ENCODE peak calls at places on chromosomes 16 and 17, in ten cellular contexts. X is head of caudate nucleus; A is epithelial cell of esophagus; P is NCI-H446 treated with DMSO at 0.1 percent for 48 hours; D is GM06990; N is A172; J is stimulated activated CD4-positive, alpha-beta T cell treated with anti-CD3 and anti-CD28 coated beads, Interleukin-12 subunit alpha, Interleukin-12 subunit beta, amount 100 ng/mL, for 4 hours; L is fibroblast of the conjunctiva; Y is T-helper 9 cell; O is GM23338. E is an unnamed sample.

GRCh38 chr17:48630925-48631692 is 5.0 kb upstream of the HOXB9 start:
- DNase-seq in X (no peak), A (no peak), P (no peak), D (no peak), N (no peak), J (no peak), L (no peak), Y (no peak), O (peak), E (no peak)

GRCh38 chr17:43401293-43401692 is 2.5 kb downstream of the ARL4D start:
- DNase-seq in X (no peak), A (peak), P (no peak), D (no peak), N (peak), J (no peak), L (peak), Y (no peak), O (no peak), E (no peak)

GRCh38 chr17:50184611-50185398 is 16.6 kb downstream of the COL1A1 start:
- DNase-seq in X (peak), A (peak), P (no peak), D (no peak), N (no peak), J (no peak), L (peak), Y (no peak), O (peak), E (peak)

GRCh38 chr16:58280846-58281301 is 14.0 kb downstream of the PRSS54 start:
- DNase-seq in X (no peak), A (peak), P (no peak), D (no peak), N (peak), J (no peak), L (no peak), Y (no peak), O (peak), E (no peak)

GRCh38 chr16:65023802-65024201 is 98.1 kb downstream of the CDH11 start:
- DNase-seq in X (no peak), A (peak), P (no peak), D (no peak), N (no peak), J (no peak), L (no peak), Y (no peak), O (no peak), E (no peak)

GRCh38 chr17:78132086-78132676 is 1.6 kb downstream of the TMC8 start:
- DNase-seq in X (no peak), A (peak), P (no peak), D (peak), N (no peak), J (peak), L (no peak), Y (no peak), O (peak), E (peak)

GRCh38 chr17:52828621-52829020 is 670.1 kb upstream of the CA10 start:
- DNase-seq in X (no peak), A (no peak), P (no peak), D (no peak), N (peak), J (no peak), L (no peak), Y (no peak), O (peak), E (no peak)

GRCh38 chr17:7004398-7005253 is 7.8 kb upstream of the RNASEK start:
- DNase-seq in X (no peak), A (peak), P (peak), D (no peak), N (peak), J (no peak), L (peak), Y (no peak), O (peak), E (peak)

E was measured in activated CD8-positive, alpha-beta T cell treated with anti-CD3 and anti-CD28 coated beads for 36 hours.